ENCODE peak calls at places on chromosomes 7 and 10, in four cellular contexts. B, W, E and Z are unnamed samples.

GRCh38 chr7:144738708-144739314 is 97.0 kb downstream of the TPK1 start:
- DNase-seq in E (peak; percentile 9), W (no peak), B (peak; percentile 18), Z (no peak)

GRCh38 chr10:102627446-102628293 is 16.6 kb upstream of the TRIM8 start:
- DNase-seq in E (peak; percentile 66), W (no peak), B (no peak), Z (peak; percentile 62)

GRCh38 chr7:69932034-69932628 is 333.9 kb downstream of the AUTS2 start:
- DNase-seq in E (no peak), W (no peak), B (no peak), Z (no peak)

GRCh38 chr7:129557686-129558481 is 53.6 kb upstream of the NRF1 start:
- DNase-seq in W (no peak), E (no peak), B (no peak), Z (no peak)

GRCh38 chr7:80047856-80048459 is 86.7 kb upstream of the GNAI1 start:
- DNase-seq in E (no peak), W (no peak), B (no peak), Z (no peak)

GRCh38 chr7:157017149-157017548 is 6.7 kb upstream of the MNX1 start:
- DNase-seq in E (no peak), W (no peak), B (no peak), Z (no peak)

GRCh38 chr7:44488955-44489354 is 1.5 kb downstream of the NUDCD3 start:
- DNase-seq in W (no peak), B (no peak), E (no peak), Z (no peak)

GRCh38 chr10:124890225-124890624 is 51.7 kb upstream of the ZRANB1 start:
- DNase-seq in W (no peak), B (no peak), E (no peak), Z (no peak)

GRCh38 chr7:70776627-70777101 is 355.3 kb upstream of the GALNT17 start:
- DNase-seq in W (no peak), E (peak; percentile 8), B (no peak), Z (no peak)

GRCh38 chr7:44286182-44286617 is 39.2 kb downstream of the CAMK2B start:
- DNase-seq in W (no peak), E (no peak), B (no peak), Z (no peak)

GRCh38 chr10:56653289-56653688 is 292.2 kb upstream of the ZWINT start:
- DNase-seq in B (no peak), W (no peak), E (peak; percentile 9), Z (no peak)

GRCh38 chr7:95845007-95845406 is 72.7 kb downstream of the DYNC1I1 start:
- DNase-seq in E (no peak), W (no peak), B (no peak), Z (no peak)

GRCh38 chr7:1848911-1849311 is 178.8 kb downstream of the ELFN1 start:
- DNase-seq in E (no peak), W (no peak), B (no peak), Z (peak; percentile 12)

GRCh38 chr7:47377741-47378140 is 204.2 kb downstream of the TNS3 start:
- DNase-seq in B (no peak), E (no peak), W (no peak), Z (no peak)

GRCh38 chr7:27842094-27842493 is 102.1 kb downstream of the TAX1BP1 start:
- DNase-seq in E (no peak), W (no peak), B (no peak), Z (no peak)

GRCh38 chr7:2041496-2042367 is 191.0 kb downstream of the MAD1L1 start:
- DNase-seq in W (no peak), B (no peak), E (no peak), Z (peak; percentile 14)

GRCh38 chr10:7196284-7196683 is 214.6 kb downstream of the SFMBT2 start:
- DNase-seq in B (no peak), W (no peak), E (no peak), Z (no peak)
- H3K36me3 ChIP-seq in B (no peaks in the 10 kb centered on the region), W (peaks cover 16% of the 10 kb centered on the region), E (no peaks in the 10 kb centered on the region), Z (peaks cover 29% of the 10 kb centered on the region)

DNA sequence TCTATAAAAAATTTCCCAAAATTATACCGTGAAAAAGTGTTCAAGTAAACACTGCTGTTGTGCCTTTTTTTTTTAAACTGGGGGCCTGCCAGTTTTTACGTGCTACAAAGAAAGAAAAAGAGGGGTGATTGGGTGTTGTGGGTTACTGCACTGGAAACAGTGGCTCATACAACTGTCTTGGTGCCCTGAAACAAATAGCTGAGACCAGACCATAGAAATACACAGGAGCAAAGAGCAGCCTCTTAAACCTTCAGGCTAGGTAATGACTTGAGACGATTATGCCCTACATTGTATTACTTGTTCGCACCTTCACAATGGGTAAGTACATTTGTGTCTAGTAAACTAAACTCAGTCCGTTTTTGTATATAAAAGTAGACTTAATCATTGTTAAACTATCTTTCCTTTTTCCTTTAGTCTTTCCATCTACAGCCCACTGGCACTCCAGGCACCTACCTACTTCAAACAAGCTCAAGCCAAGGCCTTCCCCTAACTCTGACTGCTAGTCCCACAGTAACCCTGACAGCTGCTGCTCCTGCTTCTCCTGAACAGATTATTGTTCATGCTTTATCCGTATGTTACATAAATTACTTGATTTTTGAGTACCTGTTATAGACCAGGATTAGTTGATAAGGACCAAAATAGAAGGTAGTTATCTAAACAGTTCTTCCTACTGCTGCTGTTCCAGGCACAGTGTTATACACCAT is 26.6 kb downstream of the TMEM243 start:
- DNase-seq in B (no peak), E (no peak), W (no peak), Z (no peak)
- H3K36me3 ChIP-seq in B (peaks cover 79% of the 10 kb centered on the region), E (peaks cover 45% of the 10 kb centered on the region), W (peaks cover 7% of the 10 kb centered on the region), Z (peaks cover 100% of the 10 kb centered on the region)

DNA sequence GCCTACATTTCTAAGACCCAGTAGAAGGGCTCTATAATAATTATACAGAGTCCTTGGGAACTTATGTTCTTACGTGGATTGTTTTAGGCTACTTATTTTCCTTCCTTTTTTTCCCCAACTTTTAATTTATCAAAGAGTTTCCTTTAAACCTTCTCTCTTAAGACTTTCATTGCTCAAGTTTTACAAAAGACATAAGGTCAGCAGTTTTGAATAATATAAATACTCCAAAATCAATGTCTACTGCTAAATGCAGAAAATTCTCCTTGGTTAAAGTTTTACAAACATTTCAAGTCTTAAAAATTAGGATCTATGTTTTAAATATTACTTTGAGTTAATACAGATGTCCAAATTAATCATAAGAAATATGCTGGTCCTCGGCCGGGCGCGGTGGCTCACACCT is 97.0 kb downstream of the LARP4B start:
- DNase-seq in B (no peak), E (no peak), W (no peak), Z (no peak)
- H3K36me3 ChIP-seq in B (peaks cover 14% of the 10 kb centered on the region), E (peaks cover 27% of the 10 kb centered on the region), W (peaks cover 7% of the 10 kb centered on the region), Z (peaks cover 74% of the 10 kb centered on the region)

GRCh38 chr7:131606346-131607290 is 50.2 kb upstream of the PODXL start:
- DNase-seq in B (no peak), E (peak; percentile 47), W (no peak), Z (no peak)

GRCh38 chr7:131605280-131605878 is 49.0 kb upstream of the PODXL start:
- DNase-seq in B (no peak), E (no peak), W (no peak), Z (no peak)

GRCh38 chr7:131608112-131608498 is 51.7 kb upstream of the PODXL start:
- DNase-seq in E (no peak), B (no peak), W (no peak), Z (no peak)

GRCh38 chr7:131610007-131610406 is 53.6 kb upstream of the PODXL start:
- DNase-seq in W (no peak), B (no peak), E (no peak), Z (no peak)

GRCh38 chr7:131607291-131608111 is 51.1 kb upstream of the PODXL start:
- DNase-seq in E (no peak), W (no peak), B (no peak), Z (no peak)
- H3K36me3 ChIP-seq in E (no peaks in the 10 kb centered on the region), W (no peaks in the 10 kb centered on the region), B (no peaks in the 10 kb centered on the region), Z (no peaks in the 10 kb centered on the region)

DNA sequence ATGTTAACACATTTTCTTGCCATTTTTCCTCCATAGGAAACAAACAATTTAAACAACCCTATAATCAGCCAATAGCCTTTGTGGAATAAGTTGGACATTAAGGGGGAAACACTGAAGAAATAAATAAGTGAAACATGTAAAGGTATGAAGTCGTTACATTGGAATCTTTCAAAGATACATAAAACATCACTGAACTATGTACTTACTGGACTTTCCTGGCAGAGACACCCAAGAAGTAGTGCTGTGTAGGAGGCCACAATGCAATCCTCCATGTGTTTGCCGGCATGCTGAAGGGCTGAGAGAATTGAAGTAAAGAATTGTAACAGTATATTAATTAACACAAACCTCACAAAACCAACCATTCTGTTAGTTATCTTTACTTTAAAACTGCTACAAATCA is 76.5 kb upstream of the GRID1 start:
- DNase-seq in W (no peak), E (no peak), B (no peak), Z (no peak)
- H3K36me3 ChIP-seq in W (peaks cover 14% of the 10 kb centered on the region), E (peaks cover 37% of the 10 kb centered on the region), B (peaks cover 33% of the 10 kb centered on the region), Z (peaks cover 95% of the 10 kb centered on the region)

GRCh38 chr7:110257673-110258072 is 833.3 kb upstream of the LRRN3 start:
- DNase-seq in W (no peak), E (no peak), B (no peak), Z (no peak)

DNA sequence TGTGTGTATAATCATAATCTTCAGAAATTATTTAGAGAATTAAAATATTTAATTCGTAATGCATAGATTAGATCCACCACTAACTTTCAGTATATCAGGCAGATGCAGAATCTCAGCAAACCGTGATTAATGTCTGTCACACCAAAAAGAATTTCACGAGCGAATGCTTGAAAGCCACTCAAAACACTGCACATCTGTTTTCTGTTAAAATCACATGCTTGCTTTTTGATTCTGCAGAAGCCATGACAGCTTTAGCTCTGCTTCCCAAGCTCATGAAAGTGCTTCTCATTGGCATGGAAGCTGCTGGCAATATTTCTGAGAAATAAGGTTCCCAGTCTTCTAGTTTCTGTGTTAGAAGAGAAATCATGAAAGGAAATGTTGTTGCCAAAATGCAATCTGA is 837.8 kb upstream of the LRRN3 start:
- DNase-seq in E (no peak), B (no peak), W (no peak), Z (no peak)
- H3K36me3 ChIP-seq in E (no peaks in the 10 kb centered on the region), B (no peaks in the 10 kb centered on the region), W (no peaks in the 10 kb centered on the region), Z (no peaks in the 10 kb centered on the region)